ENCODE peak calls at places on chromosomes 2 and 18, in eight cellular contexts. W is GM20000; X is NCI-H1105; C is skeletal muscle cell; U is colonic mucosa; G is iris pigment epithelial cell; I is epithelial cell of esophagus; V is naive thymus-derived CD8-positive, alpha-beta T cell. T is an unnamed sample.

GRCh38 chr2:191109888-191110287 is 40.9 kb downstream of the STAT4 start:
- DNase-seq in W (no peak), X (no peak), C (no peak), U (no peak), G (no peak), I (no peak), V (no peak), T (no peak)

GRCh38 chr2:96505231-96505889 is at the start of gene NEURL3:
- DNase-seq in W (peak), X (no peak), C (no peak), U (peak), G (peak), I (peak), V (no peak), T (peak)

GRCh38 chr2:46002507-46002883 is 294.7 kb upstream of the EPAS1 start:
- DNase-seq in W (no peak), X (no peak), C (no peak), U (no peak), G (peak), I (peak), V (no peak), T (no peak)

GRCh38 chr18:74196220-74197119 is 48.1 kb downstream of the TIMM21 start:
- DNase-seq in W (peak), X (peak), C (peak), U (peak), G (peak), I (peak), V (peak), T (no peak)

GRCh38 chr2:950627-950992 is at the start of gene SNTG2:
- DNase-seq in W (peak), X (no peak), C (no peak), U (peak), G (no peak), I (no peak), V (peak), T (no peak)

GRCh38 chr2:8168876-8169275 is 513.0 kb upstream of the ID2 start:
- DNase-seq in W (no peak), X (no peak), C (no peak), U (no peak), G (no peak), I (no peak), V (no peak), T (no peak)

GRCh38 chr18:76353500-76353899 is 141.5 kb downstream of the ZNF516 start:
- DNase-seq in W (no peak), X (no peak), C (no peak), U (no peak), G (no peak), I (no peak), V (no peak), T (no peak)

GRCh38 chr18:54191352-54191751 is 33.1 kb downstream of the MBD2 start:
- DNase-seq in W (no peak), X (no peak), C (no peak), U (no peak), G (no peak), I (peak), V (no peak), T (no peak)

GRCh38 chr2:49687873-49688272 is 533.6 kb upstream of the FSHR start:
- DNase-seq in W (no peak), X (peak), C (no peak), U (no peak), G (no peak), I (peak), V (no peak), T (no peak)

GRCh38 chr2:57209799-57210198 is 836.8 kb upstream of the VRK2 start:
- DNase-seq in W (no peak), X (no peak), C (no peak), U (no peak), G (no peak), I (no peak), V (no peak), T (no peak)

GRCh38 chr2:172858473-172858745 is 122.8 kb downstream of the RAPGEF4 start:
- DNase-seq in W (no peak), X (no peak), C (no peak), U (no peak), G (peak), I (peak), V (no peak), T (no peak)